ENCODE peak calls at places on chromosome 22, in four cellular contexts. One of them, this sample, is unnamed.

GRCh38 chr22:46066691-46067090 is 83.6 kb upstream of the PPARA start:
- DNase-seq in IMR-90: no peak
- DNase-seq in endothelial cell of umbilical vein: peak; percentile 62
- DNase-seq in K562: no peak
- DNase-seq in this sample: no peak

GRCh38 chr22:26889794-26890193 is 232.4 kb downstream of the MIAT start:
- DNase-seq in IMR-90: no peak
- DNase-seq in endothelial cell of umbilical vein: no peak
- DNase-seq in K562: no peak
- DNase-seq in this sample: no peak

GRCh38 chr22:25404556-25404922 is 159.9 kb upstream of the GRK3 start:
- DNase-seq in IMR-90: no peak
- DNase-seq in endothelial cell of umbilical vein: no peak
- DNase-seq in K562: peak; percentile 51
- DNase-seq in this sample: no peak

GRCh38 chr22:39925273-39925672 is 24.4 kb downstream of the GRAP2 start:
- DNase-seq in IMR-90: no peak
- DNase-seq in endothelial cell of umbilical vein: no peak
- DNase-seq in K562: no peak
- DNase-seq in this sample: no peak

GRCh38 chr22:23815781-23816551 is 22.8 kb downstream of the DERL3 start:
- DNase-seq in IMR-90: no peak
- DNase-seq in endothelial cell of umbilical vein: no peak
- DNase-seq in K562: no peak
- DNase-seq in this sample: no peak

GRCh38 chr22:47151490-47151889 is 389.0 kb downstream of the TBC1D22A start:
- DNase-seq in IMR-90: peak; percentile 44
- DNase-seq in endothelial cell of umbilical vein: peak; percentile 16
- DNase-seq in K562: no peak
- DNase-seq in this sample: no peak

GRCh38 chr22:42560781-42561180 is 7.0 kb downstream of the SERHL2 start:
- DNase-seq in IMR-90: no peak
- DNase-seq in endothelial cell of umbilical vein: no peak
- DNase-seq in K562: peak; percentile 55
- DNase-seq in this sample: no peak

GRCh38 chr22:40479887-40480538 is 109.6 kb downstream of the SGSM3 start:
- DNase-seq in IMR-90: peak; percentile 40
- DNase-seq in endothelial cell of umbilical vein: no peak
- DNase-seq in K562: no peak
- DNase-seq in this sample: no peak

GRCh38 chr22:24498826-24499225 is 3.7 kb downstream of the UPB1 start:
- DNase-seq in IMR-90: no peak
- DNase-seq in endothelial cell of umbilical vein: no peak
- DNase-seq in K562: no peak
- DNase-seq in this sample: no peak

GRCh38 chr22:47549741-47550340 is 787.4 kb downstream of the TBC1D22A start:
- DNase-seq in IMR-90: no peak
- DNase-seq in endothelial cell of umbilical vein: no peak
- DNase-seq in K562: no peak
- DNase-seq in this sample: no peak

GRCh38 chr22:20243545-20244249 is 24.4 kb downstream of the RTN4R start:
- DNase-seq in IMR-90: peak; percentile 71
- DNase-seq in endothelial cell of umbilical vein: peak; percentile 59
- DNase-seq in K562: peak; percentile 89
- DNase-seq in this sample: peak; percentile 40

GRCh38 chr22:24072361-24072760 is 61.3 kb downstream of the CABIN1 start:
- DNase-seq in IMR-90: no peak
- DNase-seq in endothelial cell of umbilical vein: no peak
- DNase-seq in K562: no peak
- DNase-seq in this sample: no peak

DNA sequence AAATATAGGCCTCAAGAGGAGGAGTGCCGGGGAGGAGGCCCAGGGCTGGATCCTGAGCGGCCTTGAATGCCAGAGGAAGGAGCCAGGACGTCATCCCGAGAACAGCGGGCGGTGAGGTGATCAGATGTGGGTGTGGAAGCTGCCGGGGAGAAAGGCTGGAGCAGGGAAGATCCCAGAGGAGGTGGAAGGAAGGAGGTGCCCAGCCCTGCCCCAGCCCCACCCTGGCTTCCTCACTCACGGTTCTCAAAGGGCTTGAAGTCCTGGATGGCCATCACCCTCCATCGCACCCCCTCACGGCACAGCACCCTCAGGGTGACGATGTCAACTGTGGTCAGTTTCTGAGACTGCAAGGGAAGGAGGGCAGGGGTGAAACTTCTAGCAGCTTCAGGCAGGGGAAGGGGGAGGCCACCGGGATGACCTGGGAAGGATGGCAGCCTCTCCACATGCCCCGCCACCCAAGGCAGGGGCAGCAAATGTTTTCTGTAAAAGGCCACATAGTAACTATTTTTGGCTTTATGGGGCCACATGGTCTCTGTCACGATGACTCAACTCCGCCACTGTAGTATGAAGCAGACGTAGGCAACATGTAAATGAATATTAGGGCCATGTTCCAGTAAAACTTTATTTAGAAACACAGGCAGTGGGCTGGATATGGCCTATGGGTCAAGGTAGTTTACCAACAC is 10.7 kb downstream of the IL2RB start:
- DNase-seq in IMR-90: no peak
- DNase-seq in endothelial cell of umbilical vein: no peak
- DNase-seq in K562: no peak
- DNase-seq in this sample: no peak
- H3K4me1 ChIP-seq in IMR-90: no peaks in the 10 kb centered on the region
- H3K4me1 ChIP-seq in endothelial cell of umbilical vein: no peaks in the 10 kb centered on the region
- H3K4me1 ChIP-seq in K562: peaks cover 21% of the 10 kb centered on the region
- H3K4me1 ChIP-seq in this sample: peaks cover 23% of the 10 kb centered on the region

DNA sequence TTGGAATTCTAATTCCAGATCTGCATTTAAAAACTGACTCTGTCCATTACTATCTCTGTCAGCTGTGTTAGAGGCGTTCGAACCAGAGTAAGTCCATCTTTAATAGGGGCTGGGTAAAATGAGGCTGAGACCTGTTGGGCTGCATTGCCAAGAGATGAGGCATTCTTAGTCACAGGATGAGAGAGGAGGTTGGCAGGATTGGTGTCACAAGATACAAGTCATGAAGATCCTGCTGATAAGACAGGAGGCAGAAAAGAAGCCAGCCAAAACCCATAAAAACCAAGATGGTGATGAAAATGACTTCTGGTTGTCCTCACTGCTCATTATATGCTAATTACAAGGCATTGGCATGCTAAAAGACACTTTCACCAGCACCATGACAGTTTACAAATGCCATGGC is 356.3 kb upstream of the ISX start:
- DNase-seq in IMR-90: no peak
- DNase-seq in endothelial cell of umbilical vein: no peak
- DNase-seq in K562: no peak
- DNase-seq in this sample: no peak
- H3K9me1 ChIP-seq in IMR-90: no peaks in the 10 kb centered on the region
- H3K9me1 ChIP-seq in endothelial cell of umbilical vein: no peaks in the 10 kb centered on the region
- H3K9me1 ChIP-seq in K562: no peaks in the 10 kb centered on the region
- H3K9me1 ChIP-seq in this sample: no peaks in the 10 kb centered on the region

DNA sequence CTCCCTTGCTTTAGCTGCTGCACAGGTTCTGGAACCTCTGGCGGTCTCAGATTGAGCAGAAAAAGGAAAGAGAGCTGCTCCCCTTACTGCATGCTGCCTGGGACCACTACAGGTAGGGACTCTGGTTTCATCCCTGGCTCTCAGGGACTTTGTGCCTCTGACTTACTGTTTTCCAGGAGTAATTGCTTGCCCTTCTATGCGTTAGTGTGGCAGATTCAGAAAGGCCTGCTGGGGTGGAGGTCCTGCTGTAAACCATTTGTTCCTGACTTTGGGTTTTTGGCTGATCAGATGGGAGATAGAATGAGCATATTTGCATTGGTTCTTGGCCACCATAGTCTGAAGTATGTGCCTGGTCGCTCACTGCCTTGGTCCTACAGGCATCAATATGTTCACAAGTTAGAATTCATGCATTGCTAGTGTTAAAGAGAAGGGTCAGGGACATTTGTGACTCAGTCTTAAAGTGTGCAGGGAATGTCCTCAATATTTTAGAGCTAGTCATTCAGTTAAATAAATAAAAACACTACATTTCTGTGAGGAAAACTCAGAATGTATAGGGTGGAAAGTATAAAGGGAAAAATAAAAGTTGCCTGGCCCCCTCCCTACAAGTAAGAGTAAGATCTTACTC is 78.0 kb downstream of the PISD start:
- DNase-seq in IMR-90: peak; percentile 62
- DNase-seq in endothelial cell of umbilical vein: peak; percentile 45
- DNase-seq in K562: no peak
- DNase-seq in this sample: no peak
- H3K4me3 ChIP-seq in IMR-90: no peak overlapping the region
- H3K4me3 ChIP-seq in endothelial cell of umbilical vein: no peak overlapping the region
- H3K4me3 ChIP-seq in K562: no peak overlapping the region
- H3K4me3 ChIP-seq in this sample: no peak overlapping the region

DNA sequence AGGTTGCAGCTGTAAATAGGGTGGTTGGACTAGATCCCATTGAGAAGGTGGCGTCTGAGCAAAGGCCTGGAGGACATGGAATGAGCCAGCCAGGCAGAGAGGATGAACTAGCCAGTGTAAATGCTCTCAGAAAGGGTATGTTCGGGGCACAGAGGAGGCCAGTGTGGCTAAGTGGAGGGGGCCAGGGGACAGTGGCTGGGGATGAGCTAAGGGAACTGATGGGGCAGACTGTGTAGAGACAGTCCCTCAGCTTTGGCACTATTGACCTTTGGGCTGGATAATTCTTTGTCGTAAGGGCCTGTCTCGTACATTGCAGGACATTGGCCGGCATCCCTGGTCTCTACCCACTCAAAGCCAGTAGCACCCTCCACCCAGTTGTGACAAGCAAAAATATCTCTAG is 43.7 kb upstream of the ISX start:
- DNase-seq in IMR-90: no peak
- DNase-seq in endothelial cell of umbilical vein: no peak
- DNase-seq in K562: no peak
- DNase-seq in this sample: no peak
- H3K4me1 ChIP-seq in IMR-90: no peaks in the 10 kb centered on the region
- H3K4me1 ChIP-seq in endothelial cell of umbilical vein: no peaks in the 10 kb centered on the region
- H3K4me1 ChIP-seq in K562: peaks cover 6% of the 10 kb centered on the region
- H3K4me1 ChIP-seq in this sample: no peaks in the 10 kb centered on the region

GRCh38 chr22:29756341-29756740 is 10.5 kb downstream of the ZMAT5 start:
- DNase-seq in IMR-90: no peak
- DNase-seq in endothelial cell of umbilical vein: no peak
- DNase-seq in K562: no peak
- DNase-seq in this sample: no peak

GRCh38 chr22:29751669-29752068 is 15.1 kb downstream of the ZMAT5 start:
- DNase-seq in IMR-90: no peak
- DNase-seq in endothelial cell of umbilical vein: no peak
- DNase-seq in K562: no peak
- DNase-seq in this sample: no peak

GRCh38 chr22:29751139-29751538 is 15.7 kb downstream of the ZMAT5 start:
- DNase-seq in IMR-90: peak; percentile 24
- DNase-seq in endothelial cell of umbilical vein: no peak
- DNase-seq in K562: no peak
- DNase-seq in this sample: no peak

GRCh38 chr22:29755889-29756288 is 10.9 kb downstream of the ZMAT5 start:
- DNase-seq in IMR-90: no peak
- DNase-seq in endothelial cell of umbilical vein: no peak
- DNase-seq in K562: no peak
- DNase-seq in this sample: no peak

GRCh38 chr22:29753808-29754657 is 12.8 kb downstream of the ZMAT5 start:
- DNase-seq in IMR-90: no peak
- DNase-seq in endothelial cell of umbilical vein: no peak
- DNase-seq in K562: no peak
- DNase-seq in this sample: no peak
- H3K9me1 ChIP-seq in IMR-90: peaks cover 10% of the 10 kb centered on the region
- H3K9me1 ChIP-seq in endothelial cell of umbilical vein: no peaks in the 10 kb centered on the region
- H3K9me1 ChIP-seq in K562: no peaks in the 10 kb centered on the region
- H3K9me1 ChIP-seq in this sample: no peaks in the 10 kb centered on the region

GRCh38 chr22:37589607-37590006 is 9.7 kb upstream of the LGALS2 start:
- DNase-seq in IMR-90: no peak
- DNase-seq in endothelial cell of umbilical vein: no peak
- DNase-seq in K562: no peak
- DNase-seq in this sample: no peak

GRCh38 chr22:37594237-37594636 is 14.3 kb upstream of the LGALS2 start:
- DNase-seq in IMR-90: no peak
- DNase-seq in endothelial cell of umbilical vein: no peak
- DNase-seq in K562: no peak
- DNase-seq in this sample: no peak

GRCh38 chr22:37588540-37589215 is 8.8 kb upstream of the LGALS2 start:
- DNase-seq in IMR-90: no peak
- DNase-seq in endothelial cell of umbilical vein: no peak
- DNase-seq in K562: no peak
- DNase-seq in this sample: no peak

GRCh38 chr22:37591823-37592404 is 12.0 kb upstream of the LGALS2 start:
- DNase-seq in IMR-90: no peak
- DNase-seq in endothelial cell of umbilical vein: no peak
- DNase-seq in K562: no peak
- DNase-seq in this sample: no peak
- H3K4me3 ChIP-seq in IMR-90: no peak overlapping the region
- H3K4me3 ChIP-seq in endothelial cell of umbilical vein: no peak overlapping the region
- H3K4me3 ChIP-seq in K562: no peak overlapping the region
- H3K4me3 ChIP-seq in this sample: peak overlapping the region; percentile 37

DNA sequence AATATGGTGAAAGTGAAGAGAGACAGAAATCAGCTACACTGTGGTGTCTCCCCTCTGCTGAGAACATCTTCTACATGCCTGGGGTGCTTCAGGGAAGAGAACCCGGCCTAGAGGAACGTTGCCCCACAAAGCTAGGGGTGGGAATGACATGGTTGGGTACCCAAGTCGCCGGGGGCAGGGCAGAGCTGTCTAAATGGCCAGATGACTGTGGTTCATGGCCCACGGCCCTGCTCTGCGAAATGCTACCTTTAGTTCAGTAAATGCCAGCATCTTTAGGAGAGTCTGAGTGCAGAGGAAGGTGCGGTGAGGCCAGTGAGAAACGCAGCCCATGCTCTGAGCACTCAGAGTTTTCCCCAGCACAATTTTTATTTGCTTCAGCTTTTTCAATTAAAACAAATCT is 12.8 kb downstream of the BRD1 start:
- DNase-seq in IMR-90: no peak
- DNase-seq in endothelial cell of umbilical vein: no peak
- DNase-seq in K562: no peak
- DNase-seq in this sample: no peak
- H3K4me1 ChIP-seq in IMR-90: peaks cover 12% of the 10 kb centered on the region
- H3K4me1 ChIP-seq in endothelial cell of umbilical vein: peaks cover 3% of the 10 kb centered on the region
- H3K4me1 ChIP-seq in K562: peaks cover 19% of the 10 kb centered on the region
- H3K4me1 ChIP-seq in this sample: peaks cover 6% of the 10 kb centered on the region

This sample was measured in keratinocyte.